ENCODE peak calls at places on chromosomes 2 and 18, in ten cellular contexts. Z, U, J, A, N, I, P, K, H and E are unnamed samples.

GRCh38 chr2:34627003-34627402 is 1027.9 kb upstream of the FAM98A start:
- DNase-seq in P (no peak), N (no peak), H (peak; percentile 13), K (no peak), U (no peak), J (no peak), A (no peak), Z (no peak), I (no peak), E (no peak)

GRCh38 chr2:54899576-54900200 is 150.6 kb downstream of the RTN4 start:
- DNase-seq in N (peak; percentile 65), A (no peak), P (no peak), K (no peak), J (no peak), Z (no peak), I (no peak), H (peak; percentile 75), U (no peak), E (peak; percentile 79)

GRCh38 chr2:19973471-19973870 is 16.4 kb downstream of the WDR35 start:
- DNase-seq in I (no peak), J (no peak), H (peak; percentile 69), A (no peak), U (no peak), K (no peak), P (no peak), Z (no peak), N (no peak), E (no peak)

GRCh38 chr2:195318440-195319111 is 338.4 kb upstream of the SLC39A10 start:
- DNase-seq in Z (no peak), A (peak; percentile 45), N (peak; percentile 50), K (no peak), U (no peak), P (no peak), J (no peak), I (no peak), H (peak; percentile 64), E (peak; percentile 69)

GRCh38 chr2:145000376-145000775 is 480.5 kb upstream of the ZEB2 start:
- DNase-seq in Z (no peak), K (no peak), J (no peak), P (no peak), A (no peak), N (no peak), U (no peak), I (no peak), H (no peak), E (peak; percentile 55)

GRCh38 chr18:3294435-3295080 is 32.6 kb downstream of the MYL12B start:
- DNase-seq in U (peak; percentile 56), P (no peak), N (peak; percentile 84), Z (no peak), J (no peak), K (no peak), H (no peak), A (no peak), I (no peak), E (peak; percentile 67)

GRCh38 chr2:84908948-84909713 is 3.7 kb downstream of the TMSB10 start:
- DNase-seq in N (no peak), H (no peak), K (no peak), I (no peak), P (no peak), Z (no peak), J (no peak), U (no peak), A (no peak), E (no peak)

GRCh38 chr2:15730545-15731212 is 139.0 kb downstream of the DDX1 start:
- DNase-seq in P (peak; percentile 85), Z (peak; percentile 34), U (peak; percentile 67), H (peak; percentile 95), K (peak; percentile 93), A (no peak), I (peak; percentile 73), J (no peak), N (peak; percentile 97), E (peak; percentile 94)

GRCh38 chr2:233387667-233388528 is 33.6 kb downstream of the DGKD start:
- DNase-seq in J (no peak), U (no peak), A (no peak), I (no peak), P (no peak), Z (peak; percentile 45), K (peak; percentile 82), H (peak; percentile 99), N (peak; percentile 96), E (peak; percentile 98)

GRCh38 chr18:45049548-45050307 is 369.0 kb downstream of the SETBP1 start:
- DNase-seq in N (peak; percentile 63), U (no peak), K (no peak), I (no peak), A (no peak), J (no peak), Z (no peak), H (no peak), P (no peak), E (peak; percentile 25)

GRCh38 chr2:43131051-43131889 is 95.1 kb downstream of the ZFP36L2 start:
- DNase-seq in Z (no peak), N (peak; percentile 95), U (peak; percentile 72), I (peak; percentile 98), J (peak; percentile 56), H (peak; percentile 91), K (peak; percentile 36), A (no peak), P (peak; percentile 95), E (peak; percentile 86)

GRCh38 chr2:69755862-69756467 is 14.0 kb downstream of the ANXA4 start:
- DNase-seq in I (peak; percentile 44), Z (no peak), A (no peak), K (no peak), H (peak; percentile 29), J (no peak), N (peak; percentile 40), U (peak; percentile 87), P (peak; percentile 35), E (peak; percentile 83)

GRCh38 chr2:132448771-132449170 is 32.2 kb downstream of the GPR39 start:
- DNase-seq in A (peak; percentile 32), N (peak; percentile 65), K (no peak), P (no peak), U (peak; percentile 15), I (no peak), H (peak; percentile 44), Z (no peak), J (no peak), E (peak; percentile 66)